ENCODE peak calls at places on chromosomes 2 and 18, in four cellular contexts. One of them, this sample, is unnamed.

GRCh38 chr2:235024191-235024611 is 72.4 kb downstream of the SH3BP4 start:
- DNase-seq in IMR-90: peak
- DNase-seq in endodermal cell: no peak
- DNase-seq in GM12878: no peak
- DNase-seq in this sample: peak

GRCh38 chr2:128465246-128466170 is 146.8 kb upstream of the HS6ST1 start:
- DNase-seq in endodermal cell: peak
- DNase-seq in IMR-90: no peak
- DNase-seq in GM12878: no peak
- DNase-seq in this sample: no peak

GRCh38 chr2:146870691-146871090 is 974.1 kb upstream of the ACVR2A start:
- DNase-seq in IMR-90: no peak
- DNase-seq in GM12878: no peak
- DNase-seq in endodermal cell: no peak
- DNase-seq in this sample: no peak

GRCh38 chr18:63528863-63529492 is 13.2 kb upstream of the SERPINB12 start:
- DNase-seq in endodermal cell: no peak
- DNase-seq in GM12878: no peak
- DNase-seq in IMR-90: no peak
- DNase-seq in this sample: no peak

GRCh38 chr2:229713371-229714079 is 830 bp downstream of the DNER start:
- DNase-seq in endodermal cell: peak
- DNase-seq in GM12878: no peak
- DNase-seq in IMR-90: no peak
- DNase-seq in this sample: peak

GRCh38 chr2:105746177-105747080 is 1.7 kb downstream of the NCK2 start:
- DNase-seq in GM12878: peak
- DNase-seq in IMR-90: no peak
- DNase-seq in endodermal cell: peak
- DNase-seq in this sample: peak

GRCh38 chr2:2663401-2664036 is 332.4 kb upstream of the MYT1L start:
- DNase-seq in IMR-90: peak
- DNase-seq in GM12878: no peak
- DNase-seq in endodermal cell: no peak
- DNase-seq in this sample: no peak

GRCh38 chr2:106960633-106961205 is 74.8 kb upstream of the ST6GAL2 start:
- DNase-seq in GM12878: no peak
- DNase-seq in IMR-90: no peak
- DNase-seq in endodermal cell: no peak
- DNase-seq in this sample: no peak

GRCh38 chr2:156456616-156457015 is 20.4 kb downstream of the GPD2 start:
- DNase-seq in endodermal cell: no peak
- DNase-seq in IMR-90: peak
- DNase-seq in GM12878: peak
- DNase-seq in this sample: no peak

GRCh38 chr2:26492749-26493515 is 15.0 kb upstream of the OTOF start:
- DNase-seq in GM12878: no peak
- DNase-seq in endodermal cell: no peak
- DNase-seq in IMR-90: no peak
- DNase-seq in this sample: peak

GRCh38 chr2:129001926-129002325 is 683.3 kb upstream of the HS6ST1 start:
- DNase-seq in GM12878: no peak
- DNase-seq in endodermal cell: no peak
- DNase-seq in IMR-90: no peak
- DNase-seq in this sample: no peak

GRCh38 chr2:169260246-169260645 is 102.1 kb downstream of the LRP2 start:
- DNase-seq in IMR-90: no peak
- DNase-seq in endodermal cell: peak
- DNase-seq in GM12878: no peak
- DNase-seq in this sample: no peak

GRCh38 chr2:16666453-16666801 is 793 bp upstream of the CYRIA start:
- DNase-seq in IMR-90: peak
- DNase-seq in endodermal cell: peak
- DNase-seq in GM12878: no peak
- DNase-seq in this sample: no peak

GRCh38 chr2:98563394-98563793 is 44.9 kb downstream of the COA5 start:
- DNase-seq in endodermal cell: no peak
- DNase-seq in IMR-90: no peak
- DNase-seq in GM12878: no peak
- DNase-seq in this sample: no peak

GRCh38 chr2:59301466-59302402 is 1060.6 kb upstream of the FANCL start:
- DNase-seq in IMR-90: peak
- DNase-seq in endodermal cell: peak
- DNase-seq in GM12878: no peak
- DNase-seq in this sample: no peak

DNA sequence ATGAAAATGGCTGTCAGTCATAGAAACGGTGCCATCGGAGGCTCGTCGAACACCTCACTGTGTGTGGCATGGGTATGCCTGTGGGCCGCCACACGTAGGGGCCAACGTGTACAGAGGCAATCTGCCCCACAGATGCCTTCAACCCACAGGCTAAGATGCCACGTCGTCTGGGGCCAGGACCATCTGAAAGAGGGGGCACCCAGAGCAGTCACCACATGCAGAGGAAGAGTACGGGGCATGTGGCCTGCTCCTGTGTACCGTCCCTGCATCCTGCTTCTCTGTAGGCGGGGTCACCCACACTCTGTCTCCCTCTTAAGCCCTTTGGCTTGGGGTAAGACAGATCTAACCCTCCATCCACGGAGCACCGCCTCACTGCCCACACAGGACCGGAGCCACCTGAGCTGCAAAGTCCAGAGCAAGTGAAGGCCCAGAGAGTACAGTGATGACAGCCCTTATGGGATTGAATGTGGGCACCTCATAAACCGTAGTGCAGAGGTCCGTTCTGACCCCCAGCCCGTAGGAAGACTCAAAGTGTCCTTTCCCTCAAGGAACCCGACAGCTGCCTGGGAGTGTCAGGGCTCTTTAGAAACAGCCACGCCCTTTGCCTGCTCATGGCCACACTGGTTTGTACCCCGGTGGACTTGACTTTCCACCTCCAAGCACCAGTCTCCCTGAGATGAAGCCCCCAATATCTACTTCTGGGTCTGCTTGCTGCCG is 66.2 kb downstream of the TWIST2 start:
- DNase-seq in GM12878: no peak
- DNase-seq in endodermal cell: peak
- DNase-seq in IMR-90: no peak
- DNase-seq in this sample: peak
- H3K4me3 ChIP-seq in GM12878: no peak
- H3K4me3 ChIP-seq in endodermal cell: no peak
- H3K4me3 ChIP-seq in IMR-90: no peak
- H3K4me3 ChIP-seq in this sample: no peak

DNA sequence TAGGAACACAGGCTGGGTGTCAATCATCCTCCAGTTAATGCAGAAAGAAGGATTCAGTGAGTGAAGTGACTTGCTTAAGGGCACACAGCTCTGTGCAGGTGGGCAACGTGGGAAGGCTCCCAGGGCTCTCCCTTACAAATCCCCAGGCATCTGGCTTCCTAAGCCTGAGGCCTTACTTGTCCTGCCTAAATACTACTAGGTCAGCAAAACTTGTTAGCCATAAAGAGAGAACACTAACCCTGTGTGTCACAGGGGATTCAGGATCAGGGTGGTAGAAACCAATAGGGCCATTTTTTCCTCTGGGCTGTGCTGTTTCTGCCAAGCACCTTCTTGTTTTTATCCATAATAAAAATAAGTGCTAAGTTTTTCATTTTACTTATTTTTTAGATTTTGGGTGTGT is 55.0 kb downstream of the GATA6 start:
- DNase-seq in GM12878: no peak
- DNase-seq in IMR-90: no peak
- DNase-seq in endodermal cell: no peak
- DNase-seq in this sample: no peak
- H3K9ac ChIP-seq in GM12878: no peak
- H3K9ac ChIP-seq in IMR-90: no peak
- H3K9ac ChIP-seq in endodermal cell: no peak
- H3K9ac ChIP-seq in this sample: no peak

GRCh38 chr2:196399736-196400691 is 228.6 kb upstream of the STK17B start:
- DNase-seq in GM12878: no peak
- DNase-seq in endodermal cell: no peak
- DNase-seq in IMR-90: peak
- DNase-seq in this sample: no peak
- H3K4me3 ChIP-seq in GM12878: peak
- H3K4me3 ChIP-seq in endodermal cell: no peak
- H3K4me3 ChIP-seq in IMR-90: no peak
- H3K4me3 ChIP-seq in this sample: no peak

GRCh38 chr2:11332596-11332995 is 11.8 kb downstream of the ROCK2 start:
- DNase-seq in endodermal cell: no peak
- DNase-seq in IMR-90: no peak
- DNase-seq in GM12878: no peak
- DNase-seq in this sample: no peak

GRCh38 chr2:11327871-11328270 is 16.6 kb downstream of the ROCK2 start:
- DNase-seq in IMR-90: no peak
- DNase-seq in endodermal cell: no peak
- DNase-seq in GM12878: no peak
- DNase-seq in this sample: no peak

GRCh38 chr2:11329759-11330158 is 14.7 kb downstream of the ROCK2 start:
- DNase-seq in GM12878: no peak
- DNase-seq in IMR-90: peak
- DNase-seq in endodermal cell: no peak
- DNase-seq in this sample: no peak

GRCh38 chr2:11333431-11334183 is 10.8 kb downstream of the ROCK2 start:
- DNase-seq in GM12878: no peak
- DNase-seq in endodermal cell: no peak
- DNase-seq in IMR-90: no peak
- DNase-seq in this sample: no peak

GRCh38 chr2:11330457-11331142 is 13.8 kb downstream of the ROCK2 start:
- DNase-seq in endodermal cell: no peak
- DNase-seq in IMR-90: no peak
- DNase-seq in GM12878: no peak
- DNase-seq in this sample: no peak
- H3K9ac ChIP-seq in endodermal cell: no peak
- H3K9ac ChIP-seq in IMR-90: no peak
- H3K9ac ChIP-seq in GM12878: no peak
- H3K9ac ChIP-seq in this sample: no peak

GRCh38 chr2:76544901-76545300 is 834.2 kb upstream of the GCFC2 start:
- DNase-seq in endodermal cell: no peak
- DNase-seq in GM12878: no peak
- DNase-seq in IMR-90: no peak
- DNase-seq in this sample: no peak

GRCh38 chr2:76546207-76546606 is 835.5 kb upstream of the GCFC2 start:
- DNase-seq in endodermal cell: no peak
- DNase-seq in GM12878: no peak
- DNase-seq in IMR-90: no peak
- DNase-seq in this sample: no peak
- H3K4me3 ChIP-seq in endodermal cell: no peak
- H3K4me3 ChIP-seq in GM12878: no peak
- H3K4me3 ChIP-seq in IMR-90: no peak
- H3K4me3 ChIP-seq in this sample: no peak

This sample was measured in kidney.